ENCODE peak calls at places on chromosome 5, in ten cellular contexts. H, J, T, N, A, R, L, Q, Z and D are unnamed samples. For H3K9me3, the result is how much of the 10 kb centered on the place peaks cover.

GRCh38 chr5:1799110-1799601 is 481 bp downstream of the MRPL36 start:
- DNase-seq in H (no peak), J (no peak), T (no peak), N (no peak), A (no peak), R (peak), L (peak), Q (peak), Z (no peak), D (peak)

GRCh38 chr5:2699686-2700085 is 51.8 kb downstream of the IRX2 start:
- DNase-seq in H (no peak), J (no peak), T (no peak), N (no peak), A (no peak), R (no peak), L (no peak), Q (no peak), Z (no peak), D (no peak)

GRCh38 chr5:14977058-14977640 is 105.6 kb upstream of the ANKH start:
- DNase-seq in H (no peak), J (no peak), T (no peak), N (no peak), A (no peak), R (no peak), L (no peak), Q (no peak), Z (no peak), D (no peak)

GRCh38 chr5:157816682-157817268 is 42.2 kb downstream of the CLINT1 start:
- DNase-seq in H (no peak), J (no peak), T (no peak), N (no peak), A (no peak), R (no peak), L (no peak), Q (peak), Z (no peak), D (no peak)

GRCh38 chr5:169195601-169196000 is 105.3 kb downstream of the SLIT3 start:
- DNase-seq in H (no peak), J (no peak), T (no peak), N (no peak), A (no peak), R (peak), L (no peak), Q (no peak), Z (no peak), D (no peak)

GRCh38 chr5:130963798-130964197 is 201.3 kb downstream of the HINT1 start:
- DNase-seq in H (no peak), J (no peak), T (no peak), N (no peak), A (no peak), R (peak), L (no peak), Q (no peak), Z (no peak), D (no peak)

GRCh38 chr5:13985736-13986418 is 41.4 kb upstream of the DNAH5 start:
- DNase-seq in H (peak), J (no peak), T (no peak), N (no peak), A (no peak), R (peak), L (no peak), Q (no peak), Z (no peak), D (peak)

GRCh38 chr5:91190333-91190680 is 192.8 kb downstream of the ARRDC3 start:
- DNase-seq in H (no peak), J (no peak), T (no peak), N (no peak), A (no peak), R (no peak), L (no peak), Q (no peak), Z (no peak), D (no peak)

GRCh38 chr5:174065528-174066189 is 20.2 kb downstream of the NSG2 start:
- DNase-seq in H (no peak), J (peak), T (no peak), N (no peak), A (peak), R (peak), L (peak), Q (no peak), Z (no peak), D (no peak)

GRCh38 chr5:163460562-163461176 is at the start of gene HMMR:
- DNase-seq in H (no peak), J (no peak), T (no peak), N (no peak), A (no peak), R (peak), L (peak), Q (no peak), Z (no peak), D (no peak)

GRCh38 chr5:150783422-150783928 is 4.9 kb downstream of the SMIM3 start:
- DNase-seq in H (no peak), J (peak), T (peak), N (no peak), A (peak), R (peak), L (peak), Q (peak), Z (no peak), D (no peak)

GRCh38 chr5:87944553-87945320 is 323.9 kb downstream of the TMEM161B start:
- DNase-seq in H (no peak), J (peak), T (no peak), N (no peak), A (no peak), R (peak), L (no peak), Q (no peak), Z (peak), D (no peak)

GRCh38 chr5:147509041-147509709 is 693 bp downstream of the DPYSL3 start:
- DNase-seq in H (no peak), J (no peak), T (peak), N (no peak), A (no peak), R (peak), L (peak), Q (no peak), Z (peak), D (peak)

GRCh38 chr5:152701305-152701704 is 296.2 kb upstream of the NMUR2 start:
- DNase-seq in H (no peak), J (no peak), T (no peak), N (no peak), A (no peak), R (no peak), L (no peak), Q (no peak), Z (no peak), D (no peak)

GRCh38 chr5:142825378-142826089 is 55.4 kb downstream of the ARHGAP26 start:
- DNase-seq in H (peak), J (peak), T (no peak), N (no peak), A (no peak), R (no peak), L (no peak), Q (no peak), Z (no peak), D (no peak)

GRCh38 chr5:138574744-138575193 is 432 bp downstream of the HSPA9 start:
- DNase-seq in H (no peak), J (no peak), T (no peak), N (no peak), A (no peak), R (no peak), L (no peak), Q (no peak), Z (no peak), D (no peak)

DNA sequence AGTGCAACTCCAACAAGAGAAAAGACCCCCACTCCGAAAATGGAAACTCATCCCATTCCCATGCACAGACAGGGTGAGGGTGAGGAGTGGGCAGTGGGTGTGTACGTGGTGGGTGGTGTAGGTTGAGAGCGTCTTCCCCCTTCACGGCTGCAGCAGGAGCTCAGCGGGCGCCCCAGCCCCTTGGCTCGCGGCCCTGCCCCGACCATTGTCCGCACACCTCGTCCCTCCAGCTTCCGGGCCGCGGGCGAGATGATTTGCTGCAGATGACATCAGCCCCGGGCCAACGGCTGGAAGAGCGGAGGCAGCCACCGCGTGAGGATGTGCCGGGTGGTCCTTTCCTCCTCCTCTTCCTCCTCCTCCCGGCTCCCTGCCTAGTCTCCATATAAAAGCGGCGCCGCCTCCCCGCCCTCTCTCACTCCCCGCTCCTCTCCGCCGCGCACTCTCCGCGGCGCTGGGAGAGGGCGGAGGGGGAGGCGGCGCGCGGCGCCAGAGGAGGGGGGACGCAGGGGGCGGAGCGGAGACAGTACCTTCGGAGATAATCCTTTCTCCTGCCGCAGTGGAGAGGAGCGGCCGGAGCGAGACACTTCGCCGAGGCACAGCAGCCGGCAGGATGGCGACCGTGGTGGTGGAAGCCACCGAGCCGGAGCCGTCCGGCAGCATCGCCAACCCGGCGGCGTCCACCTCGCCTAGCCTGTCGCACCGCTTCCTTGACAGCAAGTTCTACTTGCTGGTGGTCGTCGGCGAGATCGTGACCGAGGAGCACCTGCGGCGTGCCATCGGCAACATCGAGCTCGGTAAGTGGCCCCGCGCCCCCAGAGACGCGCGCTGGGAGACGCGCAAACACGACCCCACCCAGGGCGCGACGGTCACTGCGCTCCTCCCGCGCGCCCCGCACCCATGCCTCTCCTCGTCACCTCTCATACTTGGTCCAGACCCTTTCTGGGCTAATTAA is at the start of gene MAP1B:
- DNase-seq in H (no peak), J (no peak), T (peak), N (peak), A (peak), R (peak), L (peak), Q (no peak), Z (peak), D (no peak)
- H3K27ac ChIP-seq in H (peak), J (peak), T (peak), N (peak), A (no peak), R (peak), L (peak), Q (no peak), Z (peak), D (no peak)

DNA sequence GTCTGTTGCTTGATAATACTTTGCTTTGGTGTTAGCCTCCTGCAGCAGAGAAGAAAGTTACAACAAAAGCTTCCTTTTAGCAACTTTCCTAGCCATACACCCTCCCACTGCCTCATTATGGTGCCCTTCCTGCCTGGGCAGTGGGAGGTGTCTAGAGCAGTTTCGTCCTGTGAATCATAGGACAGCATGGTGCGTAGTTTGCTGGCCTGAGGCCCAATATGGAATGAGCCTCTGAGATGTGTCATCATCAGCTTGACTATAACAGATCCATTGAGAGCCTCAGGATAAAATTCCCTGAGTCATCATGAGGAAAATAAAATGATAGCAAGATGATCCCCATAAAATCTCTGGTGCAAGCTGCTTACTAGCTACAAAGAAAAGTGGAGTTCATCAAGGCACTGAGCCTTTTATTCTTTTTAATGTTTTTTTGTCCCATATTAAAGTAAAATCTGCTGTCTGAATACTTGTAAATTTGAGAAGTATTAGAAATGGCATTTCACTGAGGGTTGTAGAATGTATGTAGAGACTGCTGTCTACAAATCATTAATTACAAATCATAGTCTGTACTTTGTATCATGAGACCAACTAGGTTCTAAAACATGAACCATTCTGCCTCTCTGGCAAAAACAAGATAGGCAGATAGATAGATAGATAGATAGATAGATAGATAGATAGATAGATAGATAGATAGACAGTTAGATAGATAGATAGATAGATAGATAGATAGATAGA is 303.0 kb upstream of the PDE4D start:
- DNase-seq in H (no peak), J (no peak), T (peak), N (no peak), A (no peak), R (peak), L (peak), Q (no peak), Z (no peak), D (no peak)
- H3K9me3 ChIP-seq in H (under half), J (under half), T (under half), N (under half), A (under half), R (under half), L (under half), Q (under half), Z (under half), D (under half)

GRCh38 chr5:33401482-33402390 is 39.0 kb upstream of the TARS1 start:
- DNase-seq in H (no peak), J (no peak), T (no peak), N (no peak), A (no peak), R (peak), L (no peak), Q (no peak), Z (no peak), D (no peak)
- H3K27ac ChIP-seq in H (no peak), J (no peak), T (no peak), N (no peak), A (no peak), R (no peak), L (no peak), Q (no peak), Z (no peak), D (no peak)

DNA sequence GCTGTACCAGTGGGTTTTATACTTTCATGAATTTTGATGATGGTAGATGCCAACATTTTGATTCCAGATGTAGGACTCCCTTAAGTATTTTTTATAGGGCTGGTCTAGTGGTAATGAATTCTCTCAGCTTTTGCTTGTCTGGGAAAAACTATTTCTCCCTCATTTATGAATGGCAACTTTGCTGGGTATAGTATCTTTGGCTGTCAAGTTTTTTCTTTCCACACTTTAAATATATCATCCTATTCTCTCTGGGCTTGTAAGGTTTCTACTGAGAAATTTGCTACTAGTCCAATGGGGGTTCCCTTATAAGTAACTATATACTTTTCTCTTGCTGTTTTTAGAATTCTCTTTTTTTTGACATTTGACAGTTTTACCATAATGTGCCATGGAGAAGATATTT is 629.3 kb downstream of the NR2F1-AS1 start:
- DNase-seq in H (no peak), J (no peak), T (no peak), N (no peak), A (no peak), R (no peak), L (no peak), Q (no peak), Z (no peak), D (no peak)
- H3K9me3 ChIP-seq in H (under half), J (under half), T (under half), N (under half), A (under half), R (under half), L (under half), Q (under half), Z (under half), D (under half)

GRCh38 chr5:127846884-127847283 is 143.7 kb downstream of the CCDC192 start:
- DNase-seq in H (no peak), J (no peak), T (no peak), N (no peak), A (no peak), R (no peak), L (no peak), Q (no peak), Z (no peak), D (no peak)
- H3K27ac ChIP-seq in H (no peak), J (no peak), T (no peak), N (no peak), A (no peak), R (no peak), L (no peak), Q (no peak), Z (no peak), D (no peak)

DNA sequence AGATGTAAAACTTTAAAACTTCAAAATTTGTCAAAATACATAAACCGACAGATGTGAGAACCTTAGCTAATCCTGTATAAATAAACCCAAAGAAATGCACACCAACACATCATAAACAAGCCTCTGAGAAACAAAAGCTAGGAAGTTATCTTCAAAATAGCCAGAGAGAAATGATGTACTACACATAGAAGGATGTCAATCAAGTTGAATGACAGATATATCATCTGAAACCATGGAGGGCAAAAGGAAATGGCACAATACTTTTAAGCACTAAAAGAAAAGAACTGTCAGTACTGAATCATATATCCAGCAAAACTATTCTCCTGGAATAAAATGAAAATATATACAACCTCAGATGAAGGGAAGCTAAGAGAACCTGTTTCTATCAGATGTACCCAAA is 595.1 kb upstream of the PTGER4 start:
- DNase-seq in H (no peak), J (no peak), T (no peak), N (no peak), A (no peak), R (no peak), L (no peak), Q (no peak), Z (no peak), D (no peak)
- H3K9me3 ChIP-seq in H (under half), J (under half), T (under half), N (under half), A (under half), R (under half), L (under half), Q (under half), Z (under half), D (under half)

DNA sequence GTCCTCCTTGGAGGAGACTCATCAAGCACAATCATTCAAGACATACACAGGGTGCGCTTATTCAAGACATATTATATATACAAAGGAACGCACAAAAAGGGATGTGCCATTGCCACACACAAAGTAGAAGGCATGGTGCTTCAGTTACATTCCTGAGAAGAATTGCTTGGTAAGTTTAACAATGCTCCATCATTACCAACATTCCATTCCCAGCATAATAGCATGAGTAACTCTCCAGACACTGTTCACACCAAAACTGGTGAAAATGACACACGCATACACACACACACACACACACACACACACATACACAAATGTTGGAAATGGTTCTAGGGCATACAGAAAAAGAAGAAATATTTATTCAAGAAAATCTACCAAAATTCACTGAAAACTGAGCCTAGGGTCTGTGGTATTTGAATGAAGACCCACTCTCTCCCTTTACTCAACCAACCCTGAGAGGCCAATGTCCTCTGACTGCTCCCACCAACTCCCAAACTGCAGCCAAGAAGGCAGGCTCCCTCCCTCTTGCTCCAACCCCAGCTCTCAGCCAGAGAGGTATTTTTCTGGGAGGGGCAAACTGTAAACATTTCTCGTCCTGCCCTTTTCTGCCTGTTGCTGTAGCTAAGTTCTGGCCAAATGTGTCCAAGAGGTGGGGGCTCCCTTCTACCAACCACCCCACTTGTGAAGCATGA is 19.9 kb downstream of the UGT3A1 start:
- DNase-seq in H (no peak), J (no peak), T (no peak), N (no peak), A (no peak), R (peak), L (no peak), Q (no peak), Z (no peak), D (no peak)
- H3K27ac ChIP-seq in H (no peak), J (no peak), T (no peak), N (no peak), A (no peak), R (no peak), L (no peak), Q (no peak), Z (no peak), D (no peak)